ENCODE peak calls at places on chromosome 18, in nine cellular contexts. M is GM13977; H is endothelial cell of umbilical vein; R is stimulated activated CD4-positive, alpha-beta T cell treated with anti-CD3 and anti-CD28 coated beads, Interleukin-15, amount 100 ng/mL, for 24 hours; Q is activated CD8-positive, alpha-beta memory T cell treated with anti-CD3 and anti-CD28 coated beads, Interleukin-2, amount 50 U/mL, for 4 hours; N is stimulated activated CD8-positive, alpha-beta memory T cell treated with anti-CD3 and anti-CD28 coated beads, Interleukin-2, amount 100 ng/mL, for 48 hours; W is CD4-positive, alpha-beta memory T cell; V is chondrocyte; S is cardiac muscle cell. O is an unnamed sample.

GRCh38 chr18:13500891-13501887 is 225.2 kb downstream of the FAM210A start:
- DNase-seq in M (no peak), H (peak), R (no peak), Q (no peak), N (no peak), W (no peak), V (no peak), S (no peak), O (no peak)

GRCh38 chr18:70936160-70936559 is 647.3 kb downstream of the SOCS6 start:
- DNase-seq in M (no peak), H (no peak), R (no peak), Q (no peak), N (no peak), W (no peak), V (no peak), S (no peak), O (no peak)

GRCh38 chr18:31596081-31596872 is 4.6 kb downstream of the TTR start:
- DNase-seq in M (no peak), H (no peak), R (no peak), Q (no peak), N (no peak), W (no peak), V (no peak), S (no peak), O (no peak)

GRCh38 chr18:3726241-3726951 is 276.4 kb downstream of the TGIF1 start:
- DNase-seq in M (no peak), H (no peak), R (no peak), Q (no peak), N (no peak), W (no peak), V (no peak), S (no peak), O (peak)

GRCh38 chr18:27315001-27315400 is 129.9 kb upstream of the CHST9 start:
- DNase-seq in M (no peak), H (peak), R (no peak), Q (no peak), N (no peak), W (no peak), V (no peak), S (no peak), O (no peak)

GRCh38 chr18:62602706-62603105 is 79.9 kb downstream of the ZCCHC2 start:
- DNase-seq in M (no peak), H (no peak), R (no peak), Q (no peak), N (no peak), W (no peak), V (no peak), S (no peak), O (no peak)

GRCh38 chr18:33802955-33803354 is 224.9 kb downstream of the ASXL3 start:
- DNase-seq in M (no peak), H (no peak), R (no peak), Q (no peak), N (no peak), W (no peak), V (no peak), S (no peak), O (peak)

GRCh38 chr18:189254-189653 is 30.9 kb downstream of the USP14 start:
- DNase-seq in M (no peak), H (no peak), R (no peak), Q (no peak), N (no peak), W (no peak), V (no peak), S (no peak), O (no peak)

GRCh38 chr18:52903858-52904257 is 563.9 kb downstream of the DCC start:
- DNase-seq in M (peak), H (no peak), R (peak), Q (no peak), N (no peak), W (no peak), V (no peak), S (peak), O (no peak)

GRCh38 chr18:21316296-21316695 is 74.3 kb downstream of the GREB1L start:
- DNase-seq in M (no peak), H (no peak), R (no peak), Q (no peak), N (no peak), W (no peak), V (no peak), S (no peak), O (no peak)

GRCh38 chr18:45518770-45519169 is 96.5 kb upstream of the SLC14A2 start:
- DNase-seq in M (no peak), H (no peak), R (no peak), Q (no peak), N (no peak), W (no peak), V (no peak), S (no peak), O (no peak)

GRCh38 chr18:48541026-48541746 is 2.4 kb downstream of the CTIF start:
- DNase-seq in M (peak), H (peak), R (peak), Q (peak), N (no peak), W (no peak), V (no peak), S (peak), O (peak)

GRCh38 chr18:47512056-47512455 is 260.6 kb upstream of the SKOR2 start:
- DNase-seq in M (no peak), H (no peak), R (no peak), Q (no peak), N (no peak), W (no peak), V (no peak), S (no peak), O (no peak)

GRCh38 chr18:60027397-60027796 is 127.6 kb downstream of the PMAIP1 start:
- DNase-seq in M (no peak), H (no peak), R (no peak), Q (no peak), N (no peak), W (no peak), V (no peak), S (no peak), O (no peak)

GRCh38 chr18:3075491-3075890 is 62.5 kb upstream of the LPIN2 start:
- DNase-seq in M (no peak), H (no peak), R (no peak), Q (no peak), N (no peak), W (no peak), V (no peak), S (no peak), O (no peak)

GRCh38 chr18:74609535-74609934 is 11.9 kb downstream of the ZNF407 start:
- DNase-seq in M (no peak), H (no peak), R (no peak), Q (no peak), N (no peak), W (no peak), V (no peak), S (no peak), O (no peak)

GRCh38 chr18:48909721-48910120 is 41.0 kb downstream of the SMAD7 start:
- DNase-seq in M (no peak), H (no peak), R (no peak), Q (no peak), N (no peak), W (peak), V (no peak), S (no peak), O (no peak)

GRCh38 chr18:55588876-55589595 is 1.0 kb upstream of the TCF4 start:
- DNase-seq in M (peak), H (peak), R (no peak), Q (no peak), N (no peak), W (no peak), V (no peak), S (no peak), O (no peak)

GRCh38 chr18:35998967-35999366 is 26.5 kb downstream of the RMP24 start:
- DNase-seq in M (no peak), H (peak), R (no peak), Q (no peak), N (no peak), W (no peak), V (no peak), S (no peak), O (no peak)

GRCh38 chr18:33577688-33578370 is at the start of gene ASXL3:
- DNase-seq in M (peak), H (peak), R (no peak), Q (no peak), N (no peak), W (no peak), V (peak), S (peak), O (peak)

GRCh38 chr18:70333757-70334156 is 44.9 kb downstream of the SOCS6 start:
- DNase-seq in M (no peak), H (no peak), R (no peak), Q (no peak), N (no peak), W (no peak), V (no peak), S (no peak), O (no peak)

GRCh38 chr18:79816092-79816491 is 18.4 kb downstream of the KCNG2 start:
- DNase-seq in M (no peak), H (no peak), R (no peak), Q (no peak), N (no peak), W (no peak), V (no peak), S (no peak), O (no peak)

GRCh38 chr18:79508565-79509535 is 113.1 kb downstream of the NFATC1 start:
- DNase-seq in M (peak), H (no peak), R (no peak), Q (peak), N (no peak), W (no peak), V (peak), S (no peak), O (no peak)

GRCh38 chr18:36454258-36454657 is 156.7 kb downstream of the FHOD3 start:
- DNase-seq in M (no peak), H (no peak), R (no peak), Q (no peak), N (no peak), W (no peak), V (no peak), S (no peak), O (peak)

GRCh38 chr18:38301621-38302020 is 736.0 kb upstream of the CELF4 start:
- DNase-seq in M (no peak), H (no peak), R (no peak), Q (no peak), N (no peak), W (no peak), V (no peak), S (no peak), O (no peak)

GRCh38 chr18:3500016-3500415 is 50.0 kb downstream of the TGIF1 start:
- DNase-seq in M (no peak), H (peak), R (no peak), Q (no peak), N (no peak), W (no peak), V (no peak), S (no peak), O (no peak)

GRCh38 chr18:39635966-39636365 is 2070.4 kb upstream of the CELF4 start:
- DNase-seq in M (no peak), H (no peak), R (no peak), Q (no peak), N (no peak), W (no peak), V (no peak), S (no peak), O (no peak)

GRCh38 chr18:58862851-58863538 is 1.7 kb upstream of the ZNF532 start:
- DNase-seq in M (peak), H (peak), R (peak), Q (no peak), N (no peak), W (peak), V (no peak), S (no peak), O (peak)

GRCh38 chr18:79951545-79952456 is at the start of gene SLC66A2:
- DNase-seq in M (peak), H (peak), R (peak), Q (peak), N (peak), W (peak), V (peak), S (peak), O (peak)

GRCh38 chr18:11752116-11752911 is 63.2 kb downstream of the GNAL start:
- DNase-seq in M (peak), H (no peak), R (peak), Q (no peak), N (peak), W (no peak), V (no peak), S (peak), O (peak)

GRCh38 chr18:60339018-60339417 is 33.6 kb downstream of the MC4R start:
- DNase-seq in M (no peak), H (no peak), R (no peak), Q (no peak), N (no peak), W (no peak), V (no peak), S (no peak), O (no peak)

GRCh38 chr18:3466051-3466450 is 16.1 kb downstream of the TGIF1 start:
- DNase-seq in M (no peak), H (peak), R (no peak), Q (no peak), N (no peak), W (no peak), V (no peak), S (no peak), O (no peak)

GRCh38 chr18:46856975-46857374 is 60.3 kb downstream of the PIAS2 start:
- DNase-seq in M (peak), H (no peak), R (no peak), Q (no peak), N (no peak), W (no peak), V (no peak), S (no peak), O (no peak)